ENCODE peak calls at places on chromosomes 3 and 15, in six cellular contexts. One of them, this sample, is unnamed.

GRCh38 chr3:155859859-155860258 is 5.6 kb upstream of the SLC33A1 start:
- DNase-seq in body of pancreas: no peak
- DNase-seq in tibial artery: no peak
- DNase-seq in GM10248: peak; percentile 41
- DNase-seq in A549: peak; percentile 40
- DNase-seq in GM13976: peak; percentile 49
- DNase-seq in this sample: no peak

GRCh38 chr3:183822631-183823030 is 2.7 kb downstream of the MAP6D1 start:
- DNase-seq in body of pancreas: no peak
- DNase-seq in tibial artery: no peak
- DNase-seq in GM10248: no peak
- DNase-seq in A549: no peak
- DNase-seq in GM13976: no peak
- DNase-seq in this sample: no peak

GRCh38 chr3:13785351-13785750 is 94.5 kb downstream of the WNT7A start:
- DNase-seq in body of pancreas: no peak
- DNase-seq in tibial artery: no peak
- DNase-seq in GM10248: no peak
- DNase-seq in A549: no peak
- DNase-seq in GM13976: no peak
- DNase-seq in this sample: no peak

GRCh38 chr15:70480196-70480856 is 283.0 kb downstream of the UACA start:
- DNase-seq in body of pancreas: no peak
- DNase-seq in tibial artery: no peak
- DNase-seq in GM10248: peak; percentile 61
- DNase-seq in A549: no peak
- DNase-seq in GM13976: peak; percentile 66
- DNase-seq in this sample: peak; percentile 93

GRCh38 chr3:58025406-58025805 is 17.2 kb downstream of the FLNB start:
- DNase-seq in body of pancreas: no peak
- DNase-seq in tibial artery: no peak
- DNase-seq in GM10248: no peak
- DNase-seq in A549: no peak
- DNase-seq in GM13976: no peak
- DNase-seq in this sample: no peak

GRCh38 chr15:68391084-68391483 is 40.9 kb downstream of the ITGA11 start:
- DNase-seq in body of pancreas: no peak
- DNase-seq in tibial artery: no peak
- DNase-seq in GM10248: no peak
- DNase-seq in A549: no peak
- DNase-seq in GM13976: no peak
- DNase-seq in this sample: no peak

GRCh38 chr15:40911693-40912092 is 17.4 kb downstream of the VPS18 start:
- DNase-seq in body of pancreas: no peak
- DNase-seq in tibial artery: no peak
- DNase-seq in GM10248: no peak
- DNase-seq in A549: no peak
- DNase-seq in GM13976: no peak
- DNase-seq in this sample: no peak

GRCh38 chr3:193731656-193732055 is 138.6 kb downstream of the OPA1 start:
- DNase-seq in body of pancreas: no peak
- DNase-seq in tibial artery: no peak
- DNase-seq in GM10248: no peak
- DNase-seq in A549: no peak
- DNase-seq in GM13976: no peak
- DNase-seq in this sample: no peak

GRCh38 chr3:47421741-47422649 is 41.2 kb downstream of the PTPN23 start:
- DNase-seq in body of pancreas: peak; percentile 77
- DNase-seq in tibial artery: no peak
- DNase-seq in GM10248: no peak
- DNase-seq in A549: peak; percentile 47
- DNase-seq in GM13976: peak; percentile 54
- DNase-seq in this sample: peak; percentile 43

GRCh38 chr3:106609666-106610301 is 741.0 kb upstream of the CBLB start:
- DNase-seq in body of pancreas: peak; percentile 57
- DNase-seq in tibial artery: peak; percentile 54
- DNase-seq in GM10248: peak; percentile 27
- DNase-seq in A549: peak; percentile 12
- DNase-seq in GM13976: peak; percentile 20
- DNase-seq in this sample: peak; percentile 73

GRCh38 chr15:94478763-94479162 is 247.4 kb downstream of the MCTP2 start:
- DNase-seq in body of pancreas: no peak
- DNase-seq in tibial artery: no peak
- DNase-seq in GM10248: no peak
- DNase-seq in A549: no peak
- DNase-seq in GM13976: no peak
- DNase-seq in this sample: no peak

GRCh38 chr3:116165190-116165589 is 280.1 kb downstream of the LSAMP start:
- DNase-seq in body of pancreas: no peak
- DNase-seq in tibial artery: no peak
- DNase-seq in GM10248: no peak
- DNase-seq in A549: no peak
- DNase-seq in GM13976: no peak
- DNase-seq in this sample: no peak

GRCh38 chr3:8769088-8769822 is at the start of gene OXTR:
- DNase-seq in body of pancreas: peak; percentile 41
- DNase-seq in tibial artery: no peak
- DNase-seq in GM10248: peak; percentile 89
- DNase-seq in A549: peak; percentile 78
- DNase-seq in GM13976: peak; percentile 89
- DNase-seq in this sample: peak; percentile 66

GRCh38 chr3:89533320-89533719 is 425.9 kb downstream of the EPHA3 start:
- DNase-seq in body of pancreas: no peak
- DNase-seq in tibial artery: no peak
- DNase-seq in GM10248: no peak
- DNase-seq in A549: no peak
- DNase-seq in GM13976: no peak
- DNase-seq in this sample: no peak

GRCh38 chr3:160999268-160999667 is 105.9 kb downstream of the B3GALNT1 start:
- DNase-seq in body of pancreas: peak; percentile 38
- DNase-seq in tibial artery: no peak
- DNase-seq in GM10248: no peak
- DNase-seq in A549: no peak
- DNase-seq in GM13976: no peak
- DNase-seq in this sample: peak; percentile 48

GRCh38 chr15:70474682-70475438 is 288.5 kb downstream of the UACA start:
- DNase-seq in body of pancreas: peak; percentile 39
- DNase-seq in tibial artery: peak; percentile 87
- DNase-seq in GM10248: no peak
- DNase-seq in A549: peak; percentile 90
- DNase-seq in GM13976: no peak
- DNase-seq in this sample: peak; percentile 75

GRCh38 chr3:129481783-129482332 is 41.8 kb downstream of the IFT122 start:
- DNase-seq in body of pancreas: peak; percentile 25
- DNase-seq in tibial artery: peak; percentile 73
- DNase-seq in GM10248: no peak
- DNase-seq in A549: no peak
- DNase-seq in GM13976: no peak
- DNase-seq in this sample: peak; percentile 46

GRCh38 chr3:126179825-126180476 is 435 bp downstream of the ALDH1L1 start:
- DNase-seq in body of pancreas: peak; percentile 87
- DNase-seq in tibial artery: peak; percentile 51
- DNase-seq in GM10248: no peak
- DNase-seq in A549: no peak
- DNase-seq in GM13976: no peak
- DNase-seq in this sample: no peak

GRCh38 chr3:150653110-150653561 is 50.0 kb downstream of the SELENOT start:
- DNase-seq in body of pancreas: no peak
- DNase-seq in tibial artery: no peak
- DNase-seq in GM10248: no peak
- DNase-seq in A549: no peak
- DNase-seq in GM13976: no peak
- DNase-seq in this sample: no peak

GRCh38 chr3:27553868-27554540 is 69.8 kb upstream of the SLC4A7 start:
- DNase-seq in body of pancreas: no peak
- DNase-seq in tibial artery: no peak
- DNase-seq in GM10248: no peak
- DNase-seq in A549: no peak
- DNase-seq in GM13976: no peak
- DNase-seq in this sample: no peak

GRCh38 chr15:77461486-77461885 is 40.8 kb downstream of the HMG20A start:
- DNase-seq in body of pancreas: no peak
- DNase-seq in tibial artery: no peak
- DNase-seq in GM10248: no peak
- DNase-seq in A549: no peak
- DNase-seq in GM13976: no peak
- DNase-seq in this sample: no peak

GRCh38 chr3:86793786-86794185 is 197.2 kb downstream of the VGLL3 start:
- DNase-seq in body of pancreas: no peak
- DNase-seq in tibial artery: no peak
- DNase-seq in GM10248: no peak
- DNase-seq in A549: no peak
- DNase-seq in GM13976: no peak
- DNase-seq in this sample: no peak

GRCh38 chr3:188320757-188321156 is 166.8 kb downstream of the LPP start:
- DNase-seq in body of pancreas: no peak
- DNase-seq in tibial artery: no peak
- DNase-seq in GM10248: no peak
- DNase-seq in A549: no peak
- DNase-seq in GM13976: no peak
- DNase-seq in this sample: no peak
- TF ChIP-seq CTCF in body of pancreas: no peak
- TF ChIP-seq CTCF in tibial artery: no peak
- TF ChIP-seq CTCF in GM10248: no peak
- TF ChIP-seq CTCF in A549: no peak
- TF ChIP-seq CTCF in GM13976: no peak
- TF ChIP-seq CTCF in this sample: no peak

GRCh38 chr15:73538563-73539211 is 94.5 kb downstream of the NPTN start:
- DNase-seq in body of pancreas: no peak
- DNase-seq in tibial artery: no peak
- DNase-seq in GM10248: no peak
- DNase-seq in A549: no peak
- DNase-seq in GM13976: no peak
- DNase-seq in this sample: no peak

GRCh38 chr15:73539726-73540125 is 93.5 kb downstream of the NPTN start:
- DNase-seq in body of pancreas: no peak
- DNase-seq in tibial artery: no peak
- DNase-seq in GM10248: no peak
- DNase-seq in A549: no peak
- DNase-seq in GM13976: no peak
- DNase-seq in this sample: no peak

GRCh38 chr15:73541479-73541878 is 91.7 kb downstream of the NPTN start:
- DNase-seq in body of pancreas: no peak
- DNase-seq in tibial artery: no peak
- DNase-seq in GM10248: no peak
- DNase-seq in A549: no peak
- DNase-seq in GM13976: no peak
- DNase-seq in this sample: no peak

GRCh38 chr15:73538123-73538522 is 95.1 kb downstream of the NPTN start:
- DNase-seq in body of pancreas: no peak
- DNase-seq in tibial artery: no peak
- DNase-seq in GM10248: no peak
- DNase-seq in A549: no peak
- DNase-seq in GM13976: no peak
- DNase-seq in this sample: no peak

GRCh38 chr15:73540161-73540560 is 93.0 kb downstream of the NPTN start:
- DNase-seq in body of pancreas: no peak
- DNase-seq in tibial artery: no peak
- DNase-seq in GM10248: no peak
- DNase-seq in A549: peak; percentile 25
- DNase-seq in GM13976: no peak
- DNase-seq in this sample: no peak
- TF ChIP-seq CTCF in body of pancreas: no peak
- TF ChIP-seq CTCF in tibial artery: no peak
- TF ChIP-seq CTCF in GM10248: no peak
- TF ChIP-seq CTCF in A549: no peak
- TF ChIP-seq CTCF in GM13976: no peak
- TF ChIP-seq CTCF in this sample: no peak

DNA sequence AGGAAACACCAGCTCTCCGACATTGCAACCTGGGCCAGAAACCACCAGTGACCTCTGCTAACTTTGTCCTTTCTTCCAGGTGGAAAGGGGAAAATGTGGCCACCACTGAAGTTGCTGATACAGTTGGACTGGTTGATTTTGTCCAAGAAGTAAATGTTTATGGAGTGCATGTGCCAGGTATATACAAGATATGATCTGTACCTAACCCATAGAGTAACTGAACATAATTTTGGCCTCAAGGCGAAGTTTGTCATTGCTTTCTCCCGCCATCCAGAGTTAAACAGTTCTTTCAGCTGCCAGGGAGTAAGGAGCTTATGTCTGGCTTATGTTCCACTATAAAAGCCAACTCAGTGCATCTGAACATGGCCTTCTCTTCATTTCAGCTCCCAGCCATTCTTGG is 36.7 kb downstream of the HDC start:
- DNase-seq in body of pancreas: no peak
- DNase-seq in tibial artery: no peak
- DNase-seq in GM10248: no peak
- DNase-seq in A549: no peak
- DNase-seq in GM13976: no peak
- DNase-seq in this sample: no peak
- TF ChIP-seq CTCF in body of pancreas: no peak
- TF ChIP-seq CTCF in tibial artery: no peak
- TF ChIP-seq CTCF in GM10248: no peak
- TF ChIP-seq CTCF in A549: no peak
- TF ChIP-seq CTCF in GM13976: no peak
- TF ChIP-seq CTCF in this sample: no peak

GRCh38 chr15:63531586-63531985 is 27.2 kb downstream of the USP3 start:
- DNase-seq in body of pancreas: no peak
- DNase-seq in tibial artery: no peak
- DNase-seq in GM10248: no peak
- DNase-seq in A549: peak; percentile 30
- DNase-seq in GM13976: no peak
- DNase-seq in this sample: no peak
- TF ChIP-seq CTCF in body of pancreas: no peak
- TF ChIP-seq CTCF in tibial artery: no peak
- TF ChIP-seq CTCF in GM10248: no peak
- TF ChIP-seq CTCF in A549: no peak
- TF ChIP-seq CTCF in GM13976: no peak
- TF ChIP-seq CTCF in this sample: peak; percentile 34

DNA sequence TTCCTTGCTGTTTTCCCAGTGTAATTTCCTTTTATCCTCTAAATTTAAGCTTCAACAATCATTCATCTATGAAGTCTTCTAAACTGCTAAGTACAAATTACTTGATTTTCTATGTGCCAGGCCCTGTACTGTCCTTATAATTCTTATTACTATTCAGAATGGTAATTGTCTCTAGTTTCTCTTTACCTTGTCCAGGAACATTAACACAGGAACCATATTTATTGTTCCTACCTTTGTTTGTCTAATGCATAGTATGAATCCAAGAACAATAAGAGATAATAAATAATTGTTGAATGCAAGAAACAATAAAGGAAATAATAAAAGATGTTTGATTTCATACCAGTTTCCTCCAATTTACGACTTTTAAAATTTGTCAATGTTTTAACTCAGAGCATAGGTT is 1083.2 kb downstream of the ROBO2 start:
- DNase-seq in body of pancreas: no peak
- DNase-seq in tibial artery: no peak
- DNase-seq in GM10248: no peak
- DNase-seq in A549: no peak
- DNase-seq in GM13976: no peak
- DNase-seq in this sample: no peak
- TF ChIP-seq CTCF in body of pancreas: no peak
- TF ChIP-seq CTCF in tibial artery: no peak
- TF ChIP-seq CTCF in GM10248: no peak
- TF ChIP-seq CTCF in A549: no peak
- TF ChIP-seq CTCF in GM13976: no peak
- TF ChIP-seq CTCF in this sample: no peak

GRCh38 chr15:66151809-66152208 is 101.7 kb downstream of the MEGF11 start:
- DNase-seq in body of pancreas: peak; percentile 43
- DNase-seq in tibial artery: no peak
- DNase-seq in GM10248: no peak
- DNase-seq in A549: no peak
- DNase-seq in GM13976: no peak
- DNase-seq in this sample: no peak
- TF ChIP-seq CTCF in body of pancreas: no peak
- TF ChIP-seq CTCF in tibial artery: no peak
- TF ChIP-seq CTCF in GM10248: no peak
- TF ChIP-seq CTCF in A549: peak; percentile 16
- TF ChIP-seq CTCF in GM13976: no peak
- TF ChIP-seq CTCF in this sample: no peak

GRCh38 chr3:38131621-38132369 is 5.1 kb downstream of the ACAA1 start:
- DNase-seq in body of pancreas: peak; percentile 14
- DNase-seq in tibial artery: peak; percentile 19
- DNase-seq in GM10248: no peak
- DNase-seq in A549: peak; percentile 44
- DNase-seq in GM13976: peak; percentile 52
- DNase-seq in this sample: peak; percentile 47
- TF ChIP-seq CTCF in body of pancreas: peak; percentile 8
- TF ChIP-seq CTCF in tibial artery: no peak
- TF ChIP-seq CTCF in GM10248: peak; percentile 43
- TF ChIP-seq CTCF in A549: peak; percentile 56
- TF ChIP-seq CTCF in GM13976: peak; percentile 40
- TF ChIP-seq CTCF in this sample: no peak